ENCODE peak calls at places on chromosome 11, in four cellular contexts. N, D, X and I are unnamed samples.

GRCh38 chr11:78798567-78799170 is 224.0 kb upstream of the NARS2 start:
- DNase-seq in X (peak; percentile 83), N (peak; percentile 72), D (peak; percentile 66), I (peak; percentile 36)

GRCh38 chr11:66715346-66716085 is 13.5 kb downstream of the SPTBN2 start:
- DNase-seq in X (no peak), D (no peak), N (no peak), I (no peak)

GRCh38 chr11:33500865-33501479 is 199.7 kb downstream of the C11orf91 start:
- DNase-seq in X (no peak), D (peak; percentile 29), N (no peak), I (peak; percentile 13)

GRCh38 chr11:95465887-95466286 is 234.9 kb upstream of the SESN3 start:
- DNase-seq in N (no peak), X (no peak), D (no peak), I (no peak)

GRCh38 chr11:82978422-82979099 is 77.0 kb downstream of the DDIAS start:
- DNase-seq in N (no peak), X (no peak), D (no peak), I (no peak)

GRCh38 chr11:113549611-113550061 is 74.4 kb upstream of the DRD2 start:
- DNase-seq in X (no peak), D (no peak), N (no peak), I (no peak)

GRCh38 chr11:62804310-62805043 is 763 bp downstream of the NXF1 start:
- DNase-seq in X (no peak), N (no peak), D (peak; percentile 25), I (no peak)

GRCh38 chr11:8180469-8180868 is 11.6 kb upstream of the RIC3 start:
- DNase-seq in X (no peak), D (no peak), N (no peak), I (no peak)

GRCh38 chr11:130819561-130819960 is 96.7 kb downstream of the SNX19 start:
- DNase-seq in N (no peak), D (no peak), X (no peak), I (no peak)

GRCh38 chr11:92861641-92862040 is 107.8 kb upstream of the MTNR1B start:
- DNase-seq in N (no peak), D (no peak), X (no peak), I (no peak)

GRCh38 chr11:72069787-72070251 is 10.5 kb downstream of the NUMA1 start:
- DNase-seq in N (peak; percentile 88), X (peak; percentile 95), D (peak; percentile 79), I (peak; percentile 86)

GRCh38 chr11:6736495-6737121 is 35.2 kb downstream of the OR2AG2 start:
- DNase-seq in X (no peak), D (no peak), N (no peak), I (no peak)

GRCh38 chr11:112247198-112247597 is 13.5 kb downstream of the PLET1 start:
- DNase-seq in N (no peak), X (no peak), D (no peak), I (peak; percentile 9)

GRCh38 chr11:99015634-99016454 is 4.9 kb upstream of the CNTN5 start:
- DNase-seq in N (peak; percentile 20), X (no peak), D (peak; percentile 34), I (peak; percentile 48)

GRCh38 chr11:14835491-14836105 is 56.4 kb downstream of the CYP2R1 start:
- DNase-seq in D (no peak), N (no peak), X (no peak), I (no peak)

GRCh38 chr11:82701847-82702520 is 31.7 kb downstream of the FAM181B start:
- DNase-seq in X (peak; percentile 63), N (no peak), D (peak; percentile 30), I (peak; percentile 58)

GRCh38 chr11:82733444-82734119 is at the start of gene FAM181B:
- DNase-seq in X (peak; percentile 79), N (peak; percentile 70), D (peak; percentile 31), I (peak; percentile 52)

GRCh38 chr11:43833657-43834073 is 47.0 kb upstream of the ALKBH3 start:
- DNase-seq in D (no peak), N (peak; percentile 42), X (no peak), I (no peak)

GRCh38 chr11:36247493-36247892 is 41.7 kb downstream of the COMMD9 start:
- DNase-seq in X (no peak), D (no peak), N (no peak), I (no peak)

GRCh38 chr11:45949992-45950407 is 27.5 kb downstream of the LARGE2 start:
- DNase-seq in N (no peak), D (peak; percentile 21), X (no peak), I (no peak)

GRCh38 chr11:65811764-65812475 is 21.8 kb upstream of the SNX32 start:
- DNase-seq in X (no peak), D (no peak), N (no peak), I (no peak)

GRCh38 chr11:31325162-31325561 is 44.4 kb downstream of the DCDC1 start:
- DNase-seq in X (no peak), D (peak; percentile 46), N (no peak), I (no peak)

GRCh38 chr11:11746454-11746853 is 95.3 kb upstream of the USP47 start:
- DNase-seq in D (no peak), N (no peak), X (no peak), I (no peak)

GRCh38 chr11:80443177-80443576 is 1002.3 kb upstream of the TENM4 start:
- DNase-seq in N (no peak), X (no peak), D (no peak), I (no peak)

GRCh38 chr11:66607126-66607834 is 9.2 kb upstream of the RBM14 start:
- DNase-seq in X (peak; percentile 94), N (peak; percentile 87), D (peak; percentile 74), I (peak; percentile 53)

GRCh38 chr11:122853971-122854446 is 15.7 kb downstream of the CRTAM start:
- DNase-seq in D (peak; percentile 82), N (peak; percentile 55), X (peak; percentile 79), I (peak; percentile 71)

GRCh38 chr11:124799384-124800225 is 601 bp downstream of the MSANTD2 start:
- DNase-seq in N (peak; percentile 23), D (no peak), X (peak; percentile 54), I (peak; percentile 49)

GRCh38 chr11:6531267-6531752 is 34.2 kb downstream of the DNHD1 start:
- DNase-seq in N (no peak), D (peak; percentile 50), X (peak; percentile 61), I (peak; percentile 83)

GRCh38 chr11:86513138-86513537 is 138.5 kb downstream of the CCDC81 start:
- DNase-seq in N (no peak), X (no peak), D (no peak), I (no peak)

GRCh38 chr11:117842131-117842941 is 17.8 kb upstream of the FXYD2 start:
- DNase-seq in N (no peak), D (peak; percentile 71), X (peak; percentile 59), I (no peak)

GRCh38 chr11:125082611-125083311 is 19.7 kb downstream of the SLC37A2 start:
- DNase-seq in D (no peak), N (no peak), X (peak; percentile 88), I (no peak)

GRCh38 chr11:129643031-129643721 is 172.5 kb upstream of the TMEM45B start:
- DNase-seq in D (no peak), N (no peak), X (no peak), I (no peak)

GRCh38 chr11:114082415-114082748 is 22.9 kb downstream of the ZBTB16 start:
- DNase-seq in D (no peak), N (peak; percentile 43), X (no peak), I (no peak)

GRCh38 chr11:2901854-2902783 is 16.5 kb upstream of the CDKN1C start:
- DNase-seq in D (peak; percentile 93), X (peak; percentile 97), N (peak; percentile 97), I (peak; percentile 88)

GRCh38 chr11:2903672-2904011 is 18.1 kb upstream of the CDKN1C start:
- DNase-seq in N (no peak), D (no peak), X (no peak), I (no peak)

GRCh38 chr11:2902784-2903671 is 17.5 kb upstream of the CDKN1C start:
- DNase-seq in N (peak; percentile 70), X (no peak), D (no peak), I (no peak)

GRCh38 chr11:2901196-2901796 is 15.7 kb upstream of the CDKN1C start:
- DNase-seq in D (no peak), X (no peak), N (no peak), I (no peak)

GRCh38 chr11:2904153-2905052 is 18.8 kb upstream of the CDKN1C start:
- DNase-seq in D (no peak), X (no peak), N (no peak), I (no peak)
- TF ChIP-seq POLR2A in D (no peak), X (no peak), N (no peak), I (no peak)

GRCh38 chr11:17207317-17208256 is at the start of gene PIK3C2A:
- DNase-seq in X (peak; percentile 98), D (peak; percentile 95), N (peak; percentile 98), I (peak; percentile 97)
- TF ChIP-seq POLR2A in X (peak; percentile 90), D (peak; percentile 90), N (peak; percentile 98), I (peak; percentile 95)

GRCh38 chr11:316031-316701 is 2.3 kb downstream of the IFITM1 start:
- DNase-seq in X (no peak), D (no peak), N (no peak), I (no peak)
- TF ChIP-seq POLR2A in X (no peak), D (no peak), N (no peak), I (no peak)

GRCh38 chr11:13718394-13718793 is 49.9 kb downstream of the FAR1 start:
- DNase-seq in N (no peak), X (no peak), D (no peak), I (no peak)
- TF ChIP-seq POLR2A in N (no peak), X (no peak), D (no peak), I (no peak)

GRCh38 chr11:64185323-64186204 is at the start of gene STIP1:
- DNase-seq in X (peak; percentile 100), N (peak; percentile 99), D (peak; percentile 99), I (peak; percentile 100)
- TF ChIP-seq POLR2A in X (peak; percentile 98), N (peak; percentile 98), D (peak; percentile 99), I (peak; percentile 96)

DNA sequence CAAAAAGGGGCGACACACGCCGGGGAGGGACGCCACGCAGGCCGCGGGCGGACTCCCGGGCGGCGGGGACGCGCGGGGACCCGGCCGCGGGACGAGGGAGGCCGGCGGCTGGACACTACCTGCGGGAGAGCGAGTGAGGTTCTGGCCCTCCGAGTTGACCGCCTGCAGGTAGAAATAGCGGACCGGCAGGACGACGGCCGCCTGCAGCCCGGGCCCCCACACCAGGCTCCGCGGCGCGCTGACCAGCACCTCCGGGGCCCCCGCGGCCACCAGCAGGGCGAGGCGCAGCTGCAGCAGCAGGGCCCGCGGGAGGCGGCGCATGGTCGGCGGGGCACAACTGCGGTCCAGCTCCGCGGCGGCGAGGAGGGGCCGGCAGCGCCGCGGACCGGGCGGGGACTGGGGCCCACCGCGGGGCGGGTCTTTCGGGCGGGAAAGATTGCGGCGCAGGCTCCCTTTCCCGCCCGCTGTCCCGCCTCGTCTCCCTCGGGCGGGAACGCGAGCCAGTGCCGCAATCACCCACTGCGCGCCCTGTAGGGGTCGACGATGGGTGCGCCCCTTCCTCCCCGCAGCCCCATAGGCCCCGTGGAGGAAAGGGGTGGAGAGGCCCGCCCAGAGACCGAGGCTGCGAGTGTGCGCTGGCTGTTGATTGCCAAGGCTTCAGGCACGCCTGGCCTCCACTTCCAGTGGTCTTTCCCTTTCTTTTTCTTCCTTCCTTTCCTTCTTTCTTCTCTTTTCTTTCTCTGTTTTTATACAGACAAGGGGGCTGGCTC is at the start of gene POGLUT3:
- DNase-seq in X (peak; percentile 56), N (peak; percentile 55), D (peak; percentile 29), I (peak; percentile 77)
- TF ChIP-seq POLR2A in X (no peak), N (no peak), D (no peak), I (no peak)

GRCh38 chr11:75429902-75430691 is 2.9 kb downstream of the KLHL35 start:
- DNase-seq in N (peak; percentile 70), D (no peak), X (peak; percentile 73), I (peak; percentile 90)
- TF ChIP-seq POLR2A in N (no peak), D (no peak), X (no peak), I (peak; percentile 24)